ENCODE peak calls at places on chromosomes 3 and 15, in seven cellular contexts. E is CD4-positive, alpha-beta T cell; B is hepatic stellate cell; J is kidney tubule cell; U is activated gamma-delta T cell treated with Interleukin-2 at 50 U/mL for 16 hours; K is activated CD4-positive, alpha-beta T cell treated with anti-CD3 and anti-CD28 coated beads for 24 hours; P is epithelial cell of proximal tubule. H is an unnamed sample.
A peak's percentile ranks its signal among the peaks of the same experiment; 100 is the strongest.

GRCh38 chr15:78620839-78621421 is at the start of gene CHRNA3:
- DNase-seq in E (no peak), B (no peak), J (no peak), U (no peak), K (no peak), P (no peak), H (no peak)

GRCh38 chr15:41969851-41970431 is 2.4 kb downstream of the EHD4 start:
- DNase-seq in E (peak; percentile 9), B (no peak), J (peak; percentile 64), U (peak; percentile 16), K (no peak), P (no peak), H (no peak)

GRCh38 chr3:101925564-101925963 is 76.2 kb downstream of the NFKBIZ start:
- DNase-seq in E (no peak), B (no peak), J (no peak), U (no peak), K (no peak), P (no peak), H (no peak)

GRCh38 chr15:38624248-38625214 is 59.9 kb upstream of the RASGRP1 start:
- DNase-seq in E (no peak), B (no peak), J (peak; percentile 79), U (no peak), K (no peak), P (peak; percentile 85), H (no peak)

GRCh38 chr15:75053748-75054125 is 30.3 kb downstream of the PPCDC start:
- DNase-seq in E (no peak), B (no peak), J (no peak), U (no peak), K (no peak), P (no peak), H (no peak)

GRCh38 chr3:69120879-69121464 is 1.4 kb downstream of the LMOD3 start:
- DNase-seq in E (peak; percentile 79), B (peak; percentile 17), J (peak; percentile 80), U (peak; percentile 86), K (peak; percentile 81), P (peak; percentile 47), H (no peak)

GRCh38 chr15:77866596-77867125 is 210.8 kb downstream of the TBC1D2B start:
- DNase-seq in E (no peak), B (no peak), J (no peak), U (no peak), K (no peak), P (no peak), H (no peak)

GRCh38 chr3:187987919-187988318 is 166.0 kb upstream of the LPP start:
- DNase-seq in E (peak; percentile 29), B (no peak), J (no peak), U (peak; percentile 58), K (peak; percentile 33), P (no peak), H (no peak)

GRCh38 chr3:127037423-127037841 is 54.5 kb downstream of the PLXNA1 start:
- DNase-seq in E (no peak), B (no peak), J (no peak), U (no peak), K (no peak), P (no peak), H (no peak)

GRCh38 chr3:196641278-196642058 is 2.0 kb downstream of the NRROS start:
- DNase-seq in E (peak; percentile 27), B (no peak), J (peak; percentile 45), U (no peak), K (no peak), P (no peak), H (no peak)

GRCh38 chr15:68704496-68705021 is 116.1 kb downstream of the ANP32A start:
- DNase-seq in E (no peak), B (peak; percentile 32), J (no peak), U (no peak), K (no peak), P (no peak), H (no peak)

GRCh38 chr15:66685638-66686150 is 16.3 kb upstream of the SMAD6 start:
- DNase-seq in E (no peak), B (no peak), J (no peak), U (no peak), K (no peak), P (no peak), H (no peak)

GRCh38 chr3:139111392-139112229 is 66.9 kb upstream of the PRR23C start:
- DNase-seq in E (peak; percentile 36), B (peak; percentile 57), J (peak; percentile 56), U (peak; percentile 42), K (peak; percentile 34), P (no peak), H (peak; percentile 90)

GRCh38 chr3:171699611-171700010 is 110.7 kb downstream of the PLD1 start:
- DNase-seq in E (no peak), B (no peak), J (no peak), U (no peak), K (no peak), P (no peak), H (no peak)

GRCh38 chr3:51982352-51982837 is 940 bp upstream of the ACY1 start:
- DNase-seq in E (no peak), B (peak; percentile 55), J (peak; percentile 93), U (no peak), K (no peak), P (peak; percentile 78), H (no peak)

GRCh38 chr3:126766653-126767052 is 62.6 kb downstream of the CHCHD6 start:
- DNase-seq in E (no peak), B (no peak), J (no peak), U (no peak), K (no peak), P (no peak), H (no peak)

GRCh38 chr15:32041294-32041693 is 11.0 kb downstream of the CHRNA7 start:
- DNase-seq in E (no peak), B (no peak), J (no peak), U (no peak), K (no peak), P (no peak), H (no peak)

GRCh38 chr15:101001796-101002195 is 82.6 kb downstream of the LRRK1 start:
- DNase-seq in E (no peak), B (no peak), J (no peak), U (no peak), K (no peak), P (no peak), H (no peak)

GRCh38 chr3:14324224-14324944 is 78.0 kb upstream of the SLC6A6 start:
- DNase-seq in E (no peak), B (peak; percentile 64), J (peak; percentile 58), U (no peak), K (no peak), P (no peak), H (no peak)

GRCh38 chr3:125322166-125322565 is 53.0 kb downstream of the ZNF148 start:
- DNase-seq in E (no peak), B (no peak), J (no peak), U (no peak), K (no peak), P (no peak), H (no peak)

GRCh38 chr15:69593981-69594966 is 141.7 kb downstream of the RPLP1 start:
- DNase-seq in E (no peak), B (peak; percentile 19), J (peak; percentile 44), U (no peak), K (no peak), P (no peak), H (no peak)

GRCh38 chr3:56921573-56922571 is 120.1 kb upstream of the ARHGEF3 start:
- DNase-seq in E (no peak), B (no peak), J (no peak), U (no peak), K (no peak), P (no peak), H (no peak)